ENCODE peak calls at places on chromosomes 6 and 20, in four cellular contexts. One of them, this sample, is unnamed.
A peak's percentile ranks its signal among the peaks of the same experiment; 100 is the strongest.

GRCh38 chr6:169073311-169073710 is 180.3 kb downstream of the THBS2 start:
- DNase-seq in activated CD8-positive, alpha-beta T cell treated with anti-CD3 and anti-CD28 coated beads for 36 hours: no peak
- DNase-seq in AG08396: no peak
- DNase-seq in stimulated activated CD4-positive, alpha-beta T cell treated with anti-CD3 and anti-CD28 coated beads, Interleukin-12 subunit alpha, Interleukin-12 subunit beta, amount 100 ng/mL, for 4 hours: no peak
- DNase-seq in this sample: no peak

GRCh38 chr6:16921399-16922110 is 160.3 kb upstream of the ATXN1 start:
- DNase-seq in AG08396: peak; percentile 14
- DNase-seq in stimulated activated CD4-positive, alpha-beta T cell treated with anti-CD3 and anti-CD28 coated beads, Interleukin-12 subunit alpha, Interleukin-12 subunit beta, amount 100 ng/mL, for 4 hours: no peak
- DNase-seq in activated CD8-positive, alpha-beta T cell treated with anti-CD3 and anti-CD28 coated beads for 36 hours: no peak
- DNase-seq in this sample: peak; percentile 46

GRCh38 chr20:62662422-62662821 is 20.1 kb downstream of the SLCO4A1 start:
- DNase-seq in stimulated activated CD4-positive, alpha-beta T cell treated with anti-CD3 and anti-CD28 coated beads, Interleukin-12 subunit alpha, Interleukin-12 subunit beta, amount 100 ng/mL, for 4 hours: no peak
- DNase-seq in AG08396: peak; percentile 90
- DNase-seq in activated CD8-positive, alpha-beta T cell treated with anti-CD3 and anti-CD28 coated beads for 36 hours: no peak
- DNase-seq in this sample: peak; percentile 86

GRCh38 chr6:145704153-145704781 is 31.1 kb downstream of the EPM2A start:
- DNase-seq in stimulated activated CD4-positive, alpha-beta T cell treated with anti-CD3 and anti-CD28 coated beads, Interleukin-12 subunit alpha, Interleukin-12 subunit beta, amount 100 ng/mL, for 4 hours: no peak
- DNase-seq in activated CD8-positive, alpha-beta T cell treated with anti-CD3 and anti-CD28 coated beads for 36 hours: no peak
- DNase-seq in AG08396: peak; percentile 3
- DNase-seq in this sample: peak; percentile 8

GRCh38 chr6:124924333-124924759 is 37.9 kb upstream of the RNF217 start:
- DNase-seq in stimulated activated CD4-positive, alpha-beta T cell treated with anti-CD3 and anti-CD28 coated beads, Interleukin-12 subunit alpha, Interleukin-12 subunit beta, amount 100 ng/mL, for 4 hours: no peak
- DNase-seq in AG08396: no peak
- DNase-seq in activated CD8-positive, alpha-beta T cell treated with anti-CD3 and anti-CD28 coated beads for 36 hours: no peak
- DNase-seq in this sample: no peak

GRCh38 chr6:41639556-41640371 is 1.5 kb downstream of the MDFI start:
- DNase-seq in AG08396: no peak
- DNase-seq in stimulated activated CD4-positive, alpha-beta T cell treated with anti-CD3 and anti-CD28 coated beads, Interleukin-12 subunit alpha, Interleukin-12 subunit beta, amount 100 ng/mL, for 4 hours: no peak
- DNase-seq in activated CD8-positive, alpha-beta T cell treated with anti-CD3 and anti-CD28 coated beads for 36 hours: no peak
- DNase-seq in this sample: no peak

GRCh38 chr6:91664327-91664959 is 1077.6 kb upstream of the MAP3K7 start:
- DNase-seq in AG08396: no peak
- DNase-seq in activated CD8-positive, alpha-beta T cell treated with anti-CD3 and anti-CD28 coated beads for 36 hours: no peak
- DNase-seq in stimulated activated CD4-positive, alpha-beta T cell treated with anti-CD3 and anti-CD28 coated beads, Interleukin-12 subunit alpha, Interleukin-12 subunit beta, amount 100 ng/mL, for 4 hours: no peak
- DNase-seq in this sample: no peak

GRCh38 chr6:54892831-54893230 is 46.3 kb downstream of the FAM83B start:
- DNase-seq in AG08396: peak; percentile 58
- DNase-seq in activated CD8-positive, alpha-beta T cell treated with anti-CD3 and anti-CD28 coated beads for 36 hours: no peak
- DNase-seq in stimulated activated CD4-positive, alpha-beta T cell treated with anti-CD3 and anti-CD28 coated beads, Interleukin-12 subunit alpha, Interleukin-12 subunit beta, amount 100 ng/mL, for 4 hours: no peak
- DNase-seq in this sample: peak; percentile 61

GRCh38 chr6:135630789-135631376 is 133.3 kb upstream of the AHI1 start:
- DNase-seq in AG08396: no peak
- DNase-seq in stimulated activated CD4-positive, alpha-beta T cell treated with anti-CD3 and anti-CD28 coated beads, Interleukin-12 subunit alpha, Interleukin-12 subunit beta, amount 100 ng/mL, for 4 hours: no peak
- DNase-seq in activated CD8-positive, alpha-beta T cell treated with anti-CD3 and anti-CD28 coated beads for 36 hours: no peak
- DNase-seq in this sample: no peak

GRCh38 chr6:38973178-38974057 is 75.2 kb upstream of the GLP1R start:
- DNase-seq in stimulated activated CD4-positive, alpha-beta T cell treated with anti-CD3 and anti-CD28 coated beads, Interleukin-12 subunit alpha, Interleukin-12 subunit beta, amount 100 ng/mL, for 4 hours: no peak
- DNase-seq in activated CD8-positive, alpha-beta T cell treated with anti-CD3 and anti-CD28 coated beads for 36 hours: peak; percentile 51
- DNase-seq in AG08396: peak; percentile 59
- DNase-seq in this sample: peak; percentile 75

GRCh38 chr6:146912730-146913680 is 291.2 kb upstream of the STXBP5 start:
- DNase-seq in AG08396: no peak
- DNase-seq in activated CD8-positive, alpha-beta T cell treated with anti-CD3 and anti-CD28 coated beads for 36 hours: no peak
- DNase-seq in stimulated activated CD4-positive, alpha-beta T cell treated with anti-CD3 and anti-CD28 coated beads, Interleukin-12 subunit alpha, Interleukin-12 subunit beta, amount 100 ng/mL, for 4 hours: no peak
- DNase-seq in this sample: no peak

GRCh38 chr6:63351995-63352586 is 32.3 kb upstream of the LGSN start:
- DNase-seq in activated CD8-positive, alpha-beta T cell treated with anti-CD3 and anti-CD28 coated beads for 36 hours: no peak
- DNase-seq in stimulated activated CD4-positive, alpha-beta T cell treated with anti-CD3 and anti-CD28 coated beads, Interleukin-12 subunit alpha, Interleukin-12 subunit beta, amount 100 ng/mL, for 4 hours: no peak
- DNase-seq in AG08396: peak; percentile 8
- DNase-seq in this sample: peak; percentile 16

GRCh38 chr6:111417181-111417585 is 65.8 kb downstream of the REV3L start:
- DNase-seq in stimulated activated CD4-positive, alpha-beta T cell treated with anti-CD3 and anti-CD28 coated beads, Interleukin-12 subunit alpha, Interleukin-12 subunit beta, amount 100 ng/mL, for 4 hours: no peak
- DNase-seq in activated CD8-positive, alpha-beta T cell treated with anti-CD3 and anti-CD28 coated beads for 36 hours: no peak
- DNase-seq in AG08396: no peak
- DNase-seq in this sample: no peak

GRCh38 chr6:128648022-128648598 is 127.7 kb upstream of the PTPRK start:
- DNase-seq in AG08396: no peak
- DNase-seq in stimulated activated CD4-positive, alpha-beta T cell treated with anti-CD3 and anti-CD28 coated beads, Interleukin-12 subunit alpha, Interleukin-12 subunit beta, amount 100 ng/mL, for 4 hours: no peak
- DNase-seq in activated CD8-positive, alpha-beta T cell treated with anti-CD3 and anti-CD28 coated beads for 36 hours: no peak
- DNase-seq in this sample: no peak

GRCh38 chr6:17640477-17640917 is 40.4 kb downstream of the FAM8A1 start:
- DNase-seq in stimulated activated CD4-positive, alpha-beta T cell treated with anti-CD3 and anti-CD28 coated beads, Interleukin-12 subunit alpha, Interleukin-12 subunit beta, amount 100 ng/mL, for 4 hours: no peak
- DNase-seq in AG08396: no peak
- DNase-seq in activated CD8-positive, alpha-beta T cell treated with anti-CD3 and anti-CD28 coated beads for 36 hours: no peak
- DNase-seq in this sample: no peak

GRCh38 chr6:167465497-167465896 is 140.6 kb downstream of the TTLL2 start:
- DNase-seq in stimulated activated CD4-positive, alpha-beta T cell treated with anti-CD3 and anti-CD28 coated beads, Interleukin-12 subunit alpha, Interleukin-12 subunit beta, amount 100 ng/mL, for 4 hours: no peak
- DNase-seq in activated CD8-positive, alpha-beta T cell treated with anti-CD3 and anti-CD28 coated beads for 36 hours: no peak
- DNase-seq in AG08396: no peak
- DNase-seq in this sample: no peak

GRCh38 chr6:120378582-120379220 is 955.6 kb downstream of the TBC1D32 start:
- DNase-seq in activated CD8-positive, alpha-beta T cell treated with anti-CD3 and anti-CD28 coated beads for 36 hours: no peak
- DNase-seq in AG08396: no peak
- DNase-seq in stimulated activated CD4-positive, alpha-beta T cell treated with anti-CD3 and anti-CD28 coated beads, Interleukin-12 subunit alpha, Interleukin-12 subunit beta, amount 100 ng/mL, for 4 hours: no peak
- DNase-seq in this sample: peak; percentile 26

GRCh38 chr20:24790746-24791283 is 158.3 kb upstream of the CST7 start:
- DNase-seq in AG08396: no peak
- DNase-seq in stimulated activated CD4-positive, alpha-beta T cell treated with anti-CD3 and anti-CD28 coated beads, Interleukin-12 subunit alpha, Interleukin-12 subunit beta, amount 100 ng/mL, for 4 hours: no peak
- DNase-seq in activated CD8-positive, alpha-beta T cell treated with anti-CD3 and anti-CD28 coated beads for 36 hours: no peak
- DNase-seq in this sample: no peak